ENCODE peak calls at places on chromosomes 5 and 9, in seven cellular contexts. K is mesenchymal stem cell, O is PC-3, W is astrocyte, J is Caco-2, L is cardiac muscle cell, B is iPS DF 6.9. Y is an unnamed sample.
A peak's percentile ranks its signal among the peaks of the same experiment; 100 is the strongest.

GRCh38 chr9:76980566-76980965 is 38.9 kb upstream of the FOXB2 start:
- DNase-seq in K (no peak), O (no peak), W (peak; percentile 21), J (no peak), L (peak; percentile 11), B (no peak), Y (no peak)

GRCh38 chr9:17280350-17281012 is 145.6 kb downstream of the CNTLN start:
- DNase-seq in K (peak; percentile 7), O (no peak), W (peak; percentile 43), J (no peak), L (peak; percentile 63), B (no peak), Y (no peak)

GRCh38 chr9:81682797-81683196 is 6.5 kb downstream of the TLE1 start:
- DNase-seq in K (peak; percentile 26), O (peak; percentile 6), W (peak; percentile 58), J (no peak), L (peak; percentile 80), B (no peak), Y (no peak)

GRCh38 chr5:45695680-45696093 is 493 bp downstream of the HCN1 start:
- DNase-seq in K (no peak), O (no peak), W (no peak), J (no peak), L (no peak), B (no peak), Y (no peak)

GRCh38 chr5:39194466-39195136 is 24.8 kb downstream of the FYB1 start:
- DNase-seq in K (peak; percentile 72), O (peak; percentile 82), W (peak; percentile 60), J (peak; percentile 59), L (peak; percentile 74), B (no peak), Y (peak; percentile 54)

GRCh38 chr9:87862536-87863268 is 20.0 kb upstream of the SPATA31E1 start:
- DNase-seq in K (peak; percentile 75), O (peak; percentile 73), W (peak; percentile 83), J (no peak), L (peak; percentile 66), B (no peak), Y (no peak)

GRCh38 chr5:171162165-171162564 is 146.9 kb upstream of the TLX3 start:
- DNase-seq in K (no peak), O (no peak), W (no peak), J (no peak), L (no peak), B (no peak), Y (no peak)

GRCh38 chr5:97534166-97534565 is 351.1 kb upstream of the RIOK2 start:
- DNase-seq in K (peak; percentile 90), O (peak; percentile 88), W (peak; percentile 84), J (peak; percentile 62), L (peak; percentile 94), B (peak; percentile 25), Y (peak; percentile 78)

GRCh38 chr9:137409515-137409914 is 13.4 kb downstream of the EXD3 start:
- DNase-seq in K (no peak), O (no peak), W (no peak), J (no peak), L (no peak), B (no peak), Y (no peak)

GRCh38 chr5:155021858-155022257 is 8.3 kb downstream of the KIF4B start:
- DNase-seq in K (no peak), O (no peak), W (no peak), J (no peak), L (no peak), B (no peak), Y (no peak)

GRCh38 chr5:32500206-32500605 is 55.7 kb upstream of the ZFR start:
- DNase-seq in K (no peak), O (no peak), W (no peak), J (no peak), L (no peak), B (no peak), Y (no peak)

GRCh38 chr9:130461218-130461630 is 16.5 kb downstream of the ASS1 start:
- DNase-seq in K (peak; percentile 32), O (peak; percentile 60), W (no peak), J (peak; percentile 77), L (peak; percentile 50), B (no peak), Y (no peak)

GRCh38 chr5:1471997-1472963 is 27.0 kb upstream of the SLC6A3 start:
- DNase-seq in K (no peak), O (no peak), W (no peak), J (no peak), L (no peak), B (no peak), Y (no peak)

GRCh38 chr5:176810687-176811501 is 535 bp downstream of the UNC5A start:
- DNase-seq in K (peak; percentile 13), O (no peak), W (peak; percentile 10), J (no peak), L (peak; percentile 24), B (no peak), Y (no peak)

GRCh38 chr5:176809544-176810083 is 745 bp upstream of the UNC5A start:
- DNase-seq in K (peak; percentile 1), O (no peak), W (no peak), J (no peak), L (no peak), B (no peak), Y (no peak)

GRCh38 chr5:176812269-176813259 is 2.2 kb downstream of the UNC5A start:
- DNase-seq in K (peak; percentile 29), O (no peak), W (no peak), J (peak; percentile 79), L (peak; percentile 49), B (no peak), Y (no peak)

GRCh38 chr5:176813587-176814312 is 3.4 kb downstream of the UNC5A start:
- DNase-seq in K (no peak), O (no peak), W (no peak), J (no peak), L (no peak), B (no peak), Y (no peak)

GRCh38 chr5:176810084-176810597 is at the start of gene UNC5A:
- DNase-seq in K (peak; percentile 39), O (peak; percentile 51), W (peak; percentile 31), J (peak; percentile 85), L (peak; percentile 59), B (no peak), Y (no peak)
- H3K4me3 ChIP-seq in K (peak within 1 kb of the TSS; percentile 55), O (peak within 1 kb of the TSS; percentile 56), W (peak within 1 kb of the TSS; percentile 28), J (peak within 1 kb of the TSS; percentile 42), L (peak within 1 kb of the TSS; percentile 60), B (peak within 1 kb of the TSS; percentile 56), Y (peak within 1 kb of the TSS; percentile 5)

GRCh38 chr5:68290260-68290674 is 74.7 kb downstream of the PIK3R1 start:
- DNase-seq in K (peak; percentile 53), O (no peak), W (peak; percentile 56), J (no peak), L (peak; percentile 70), B (no peak), Y (no peak)

GRCh38 chr5:68288756-68289134 is 73.2 kb downstream of the PIK3R1 start:
- DNase-seq in K (peak; percentile 45), O (peak; percentile 1), W (peak; percentile 20), J (no peak), L (no peak), B (no peak), Y (no peak)

GRCh38 chr5:68295772-68296171 is 80.2 kb downstream of the PIK3R1 start:
- DNase-seq in K (no peak), O (peak; percentile 69), W (no peak), J (no peak), L (no peak), B (no peak), Y (no peak)

GRCh38 chr5:68289576-68289975 is 74.0 kb downstream of the PIK3R1 start:
- DNase-seq in K (peak; percentile 15), O (no peak), W (no peak), J (no peak), L (no peak), B (no peak), Y (no peak)

DNA sequence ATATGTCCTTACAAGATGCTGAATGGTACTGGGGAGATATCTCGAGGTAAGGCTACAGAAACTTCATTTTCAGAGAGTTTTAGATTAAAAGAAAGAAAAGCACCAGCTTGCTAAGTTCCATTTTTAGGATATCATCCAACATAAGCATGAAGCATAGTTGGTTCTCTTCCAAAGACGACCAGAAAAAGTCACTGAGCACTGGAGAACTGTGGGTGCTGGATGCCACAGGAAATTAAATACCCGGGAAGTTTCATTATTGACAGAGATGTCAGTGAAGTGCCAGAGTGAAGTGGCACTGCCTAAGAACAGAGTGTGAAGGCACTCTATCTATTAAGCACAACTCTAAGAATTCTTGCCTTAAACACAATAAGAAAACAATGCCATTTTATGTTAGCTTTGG is 76.8 kb downstream of the PIK3R1 start:
- DNase-seq in K (no peak), O (no peak), W (peak; percentile 41), J (no peak), L (no peak), B (no peak), Y (no peak)
- H3K36me3 ChIP-seq in K (peaks cover 50% of the 10 kb centered on the region), O (no peaks in the 10 kb centered on the region), W (peaks cover 24% of the 10 kb centered on the region), J (peaks cover 5% of the 10 kb centered on the region), L (peaks cover 47% of the 10 kb centered on the region), B (peaks cover 4% of the 10 kb centered on the region), Y (peaks cover 9% of the 10 kb centered on the region)

GRCh38 chr9:90801507-90802289 is at the start of gene SYK:
- DNase-seq in K (no peak), O (peak; percentile 60), W (no peak), J (peak; percentile 50), L (no peak), B (no peak), Y (no peak)

GRCh38 chr9:90799271-90799860 is 2.3 kb upstream of the SYK start:
- DNase-seq in K (no peak), O (no peak), W (no peak), J (no peak), L (no peak), B (no peak), Y (no peak)

GRCh38 chr9:90803860-90804593 is 2.4 kb downstream of the SYK start:
- DNase-seq in K (peak; percentile 63), O (no peak), W (no peak), J (no peak), L (no peak), B (no peak), Y (no peak)

GRCh38 chr9:90802534-90802933 is 915 bp downstream of the SYK start:
- DNase-seq in K (peak; percentile 34), O (no peak), W (no peak), J (no peak), L (no peak), B (no peak), Y (no peak)

DNA sequence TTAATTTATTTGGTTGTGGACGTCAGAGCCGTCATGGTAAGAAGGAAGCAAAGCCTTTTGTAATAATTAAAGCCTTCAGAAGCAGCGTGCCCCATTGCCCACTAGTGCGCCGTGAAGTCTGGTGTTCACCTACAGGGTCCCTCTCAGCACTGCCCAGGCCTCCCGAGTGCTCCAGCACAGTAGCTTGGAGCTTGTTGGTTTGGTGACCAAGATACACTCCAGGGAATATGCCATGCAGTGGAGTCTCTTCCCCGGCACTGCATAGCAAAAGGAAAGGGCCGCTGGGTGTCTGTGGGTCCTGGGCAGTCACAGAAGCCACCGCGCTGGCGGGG is 478 bp upstream of the SYK start:
- DNase-seq in K (no peak), O (no peak), W (no peak), J (no peak), L (no peak), B (no peak), Y (no peak)
- H3K4me3 ChIP-seq in K (no peak overlapping the region), O (peak overlapping the region; percentile 83), W (no peak overlapping the region), J (peak overlapping the region; percentile 37), L (peak overlapping the region; percentile 31), B (peak overlapping the region; percentile 47), Y (no peak overlapping the region)

DNA sequence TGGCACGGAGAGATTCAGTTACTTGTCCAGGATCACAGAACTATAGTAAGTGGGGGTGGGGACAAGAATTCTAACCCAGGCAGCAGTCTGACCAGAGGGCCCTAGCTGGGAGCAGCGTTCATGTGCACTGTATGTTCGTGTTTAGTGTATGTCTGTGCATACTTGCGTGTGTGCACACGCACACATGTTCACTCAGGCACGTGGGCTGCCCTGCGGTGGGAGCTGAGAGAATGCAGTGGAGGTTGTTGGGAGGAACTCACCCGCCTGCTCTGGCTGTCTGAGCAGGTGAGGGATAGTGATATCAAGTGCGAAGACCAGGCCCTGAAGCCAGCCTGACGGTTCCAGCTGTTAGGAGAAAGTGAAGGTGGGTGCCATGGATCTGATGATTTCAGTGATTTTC is 962 bp downstream of the DCANP1 start:
- DNase-seq in K (no peak), O (no peak), W (no peak), J (no peak), L (no peak), B (no peak), Y (no peak)
- H3K36me3 ChIP-seq in K (no peaks in the 10 kb centered on the region), O (no peaks in the 10 kb centered on the region), W (no peaks in the 10 kb centered on the region), J (no peaks in the 10 kb centered on the region), L (no peaks in the 10 kb centered on the region), B (no peaks in the 10 kb centered on the region), Y (no peaks in the 10 kb centered on the region)

Y was measured in BJ.